ENCODE peak calls at places on chromosome 19, in six cellular contexts. A, Z, L, P, I and Q are unnamed samples.

GRCh38 chr19:54456423-54457373 is 6.9 kb downstream of the LENG9 start:
- DNase-seq in A (no peak), Z (no peak), I (no peak), P (no peak), L (no peak), Q (no peak)

GRCh38 chr19:2848625-2849024 is 7.3 kb downstream of the ZNF555 start:
- DNase-seq in Z (no peak), A (no peak), I (no peak), P (no peak), L (no peak), Q (no peak)

GRCh38 chr19:28019371-28019770 is 1193.6 kb downstream of the UQCRFS1 start:
- DNase-seq in I (no peak), L (no peak), A (no peak), P (no peak), Z (no peak), Q (no peak)

GRCh38 chr19:4083677-4084546 is 17.2 kb upstream of the ZBTB7A start:
- DNase-seq in P (no peak), L (no peak), I (peak), A (peak), Z (no peak), Q (no peak)

GRCh38 chr19:52923782-52924593 is 760 bp upstream of the ZNF888 start:
- DNase-seq in A (no peak), I (peak), Z (no peak), L (peak), P (no peak), Q (no peak)

GRCh38 chr19:50258918-50259372 is 55.5 kb downstream of the MYH14 start:
- DNase-seq in A (no peak), L (no peak), P (no peak), I (peak), Z (peak), Q (no peak)

GRCh38 chr19:41997121-41997850 is 3.3 kb upstream of the ATP1A3 start:
- DNase-seq in A (peak), Z (no peak), I (peak), L (no peak), P (no peak), Q (peak)

GRCh38 chr19:55105237-55105636 is 12.2 kb downstream of the PPP1R12C start:
- DNase-seq in Z (no peak), P (no peak), A (no peak), L (no peak), I (no peak), Q (no peak)

GRCh38 chr19:4571305-4571917 is 11.9 kb upstream of the SEMA6B start:
- DNase-seq in P (no peak), L (no peak), Z (no peak), A (no peak), I (no peak), Q (no peak)

GRCh38 chr19:14114854-14115253 is 2.7 kb downstream of the PRKACA start:
- DNase-seq in L (no peak), A (no peak), Z (no peak), P (no peak), I (peak), Q (no peak)

GRCh38 chr19:28523619-28524018 is 689.3 kb downstream of the UQCRFS1 start:
- DNase-seq in Z (no peak), I (no peak), L (no peak), P (no peak), A (no peak), Q (no peak)

GRCh38 chr19:1130801-1131717 is 27.3 kb downstream of the GPX4 start:
- DNase-seq in Z (no peak), L (no peak), I (no peak), P (no peak), A (no peak), Q (no peak)

GRCh38 chr19:38183227-38183914 is 40.7 kb downstream of the DPF1 start:
- DNase-seq in L (no peak), Z (peak), I (peak), A (no peak), P (no peak), Q (no peak)

GRCh38 chr19:13881231-13881691 is 4.3 kb downstream of the NANOS3 start:
- DNase-seq in L (peak), Z (peak), A (no peak), P (no peak), I (no peak), Q (no peak)

GRCh38 chr19:38675611-38676010 is 28.2 kb downstream of the ACTN4 start:
- DNase-seq in I (peak), Z (no peak), L (no peak), A (no peak), P (no peak), Q (no peak)

GRCh38 chr19:23758187-23759074 is at the start of gene ZNF681:
- DNase-seq in L (no peak), I (peak), P (peak), A (peak), Z (peak), Q (peak)

GRCh38 chr19:3179739-3180293 is 1.2 kb downstream of the S1PR4 start:
- DNase-seq in Z (no peak), L (no peak), A (no peak), P (no peak), I (no peak), Q (peak)

GRCh38 chr19:3159565-3159964 is 19.0 kb upstream of the S1PR4 start:
- DNase-seq in A (no peak), I (no peak), Z (no peak), P (no peak), L (no peak), Q (no peak)

GRCh38 chr19:4187313-4188122 is 5.0 kb downstream of the ANKRD24 start:
- DNase-seq in P (no peak), A (no peak), L (no peak), Z (no peak), I (no peak), Q (no peak)

GRCh38 chr19:52687658-52688057 is 47.2 kb downstream of the ZNF611 start:
- DNase-seq in I (no peak), Z (no peak), P (no peak), A (no peak), L (no peak), Q (no peak)

GRCh38 chr19:8323781-8324185 is 2.5 kb downstream of the RPS28 start:
- DNase-seq in Z (no peak), A (no peak), L (no peak), P (no peak), I (peak), Q (no peak)

GRCh38 chr19:15449620-15450527 is at the start of gene WIZ:
- DNase-seq in L (peak), P (no peak), I (peak), A (peak), Z (no peak), Q (peak)

GRCh38 chr19:3423183-3423829 is 56.9 kb downstream of the NFIC start:
- DNase-seq in P (no peak), I (peak), Z (no peak), A (no peak), L (no peak), Q (no peak)

GRCh38 chr19:16849168-16849567 is 20.0 kb downstream of the SIN3B start:
- DNase-seq in A (no peak), P (no peak), L (no peak), Z (no peak), I (no peak), Q (no peak)

GRCh38 chr19:51020988-51021651 is 1.6 kb upstream of the KLK10 start:
- DNase-seq in L (peak), I (peak), A (no peak), Z (no peak), P (no peak), Q (no peak)

GRCh38 chr19:34475026-34475974 is 6.3 kb upstream of the WTIP start:
- DNase-seq in I (no peak), P (no peak), L (no peak), A (no peak), Z (no peak), Q (no peak)

GRCh38 chr19:16825312-16826168 is 3.7 kb upstream of the SIN3B start:
- DNase-seq in A (no peak), Z (no peak), I (no peak), P (no peak), L (no peak), Q (no peak)

GRCh38 chr19:38425810-38426466 is at the start of gene RASGRP4:
- DNase-seq in P (no peak), I (peak), Z (no peak), A (peak), L (no peak), Q (peak)

GRCh38 chr19:1113278-1113985 is 9.6 kb downstream of the GPX4 start:
- DNase-seq in A (peak), I (peak), P (peak), Z (peak), L (peak), Q (peak)

GRCh38 chr19:46849610-46850009 is 1.0 kb downstream of the AP2S1 start:
- DNase-seq in P (no peak), Z (no peak), I (no peak), L (no peak), A (no peak), Q (no peak)

GRCh38 chr19:2612619-2613249 is 89.8 kb downstream of the GNG7 start:
- DNase-seq in L (no peak), Z (no peak), I (no peak), P (no peak), A (no peak), Q (no peak)

GRCh38 chr19:42409477-42409876 is 17.7 kb downstream of the LIPE start:
- DNase-seq in L (no peak), P (no peak), A (no peak), I (no peak), Z (no peak), Q (no peak)

GRCh38 chr19:23482829-23483228 is 87.6 kb upstream of the ZNF91 start:
- DNase-seq in A (no peak), L (no peak), Z (no peak), I (no peak), P (no peak), Q (no peak)

GRCh38 chr19:10805075-10805757 is 30.8 kb downstream of the TMED1 start:
- DNase-seq in Z (no peak), L (no peak), P (no peak), I (no peak), A (no peak), Q (no peak)

GRCh38 chr19:4425531-4425930 is 23.1 kb downstream of the CHAF1A start:
- DNase-seq in I (no peak), Z (no peak), A (no peak), L (no peak), P (no peak), Q (no peak)

GRCh38 chr19:30696514-30696913 is 324.3 kb downstream of the ZNF536 start:
- DNase-seq in Z (peak), P (no peak), A (peak), L (no peak), I (peak), Q (no peak)

GRCh38 chr19:30693179-30693578 is 321.0 kb downstream of the ZNF536 start:
- DNase-seq in P (no peak), L (no peak), Z (no peak), A (no peak), I (no peak), Q (no peak)

GRCh38 chr19:30694156-30694555 is 322.0 kb downstream of the ZNF536 start:
- DNase-seq in I (no peak), P (no peak), L (no peak), Z (no peak), A (no peak), Q (no peak)

GRCh38 chr19:30692517-30692870 is 320.3 kb downstream of the ZNF536 start:
- DNase-seq in I (no peak), A (no peak), L (no peak), Z (no peak), P (no peak), Q (no peak)

GRCh38 chr19:30695171-30695875 is 323.1 kb downstream of the ZNF536 start:
- DNase-seq in P (no peak), Z (no peak), A (no peak), I (peak), L (no peak), Q (no peak)
- TF ChIP-seq POLR2A in P (no peak), Z (no peak), A (no peak), I (no peak), L (no peak), Q (no peak)

DNA sequence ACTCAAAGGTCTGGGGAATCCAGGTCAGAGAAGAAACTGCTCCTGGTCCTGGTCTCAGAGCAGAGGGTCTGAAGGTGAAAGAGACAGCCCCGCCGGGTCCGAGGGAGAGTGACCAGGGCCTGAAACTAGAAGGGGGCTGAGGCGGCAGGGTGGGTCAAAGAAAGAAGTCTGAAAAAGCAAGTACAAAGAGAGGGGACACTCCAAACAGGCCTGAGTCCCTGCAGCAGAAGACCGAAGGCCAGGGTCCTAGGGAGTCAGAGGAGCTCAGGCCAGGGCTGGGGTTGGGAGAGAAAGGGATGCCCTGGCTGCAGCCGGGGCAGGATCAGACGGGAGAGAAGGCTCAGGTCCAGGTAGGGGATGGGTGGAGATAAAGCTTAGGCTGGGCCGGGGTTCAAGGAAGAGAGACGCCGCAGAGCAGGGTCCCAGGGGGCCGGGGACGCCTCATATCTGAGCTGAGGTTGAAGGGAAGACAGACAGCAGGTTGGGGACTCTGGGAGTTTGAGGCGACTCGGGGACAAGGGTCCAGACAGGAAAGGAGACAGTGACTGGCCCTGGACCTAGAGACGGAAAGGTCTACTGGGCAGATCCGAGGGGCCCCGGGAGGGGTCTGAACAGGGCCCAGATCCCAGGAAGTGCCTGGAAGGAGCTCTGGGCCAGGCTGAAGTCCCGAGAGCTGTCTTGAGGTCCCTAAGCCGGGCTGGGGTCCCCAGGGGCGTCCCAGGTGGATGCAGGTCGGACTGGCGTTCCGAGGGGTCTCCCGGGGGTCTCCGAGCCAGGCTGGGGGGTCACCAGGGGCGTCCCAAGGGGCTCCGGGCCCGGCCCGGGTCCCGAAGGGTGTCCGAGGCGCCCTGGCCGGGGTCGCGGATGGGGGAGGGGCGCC is 795 bp downstream of the MLLT1 start:
- DNase-seq in I (peak), L (no peak), P (no peak), A (no peak), Z (no peak), Q (no peak)
- TF ChIP-seq TAF1 in I (no peak), L (no peak), P (no peak), A (no peak), Z (no peak), Q (no peak)

GRCh38 chr19:43525836-43526771 is 897 bp downstream of the ETHE1 start:
- DNase-seq in P (no peak), A (no peak), L (no peak), I (no peak), Z (no peak), Q (no peak)

GRCh38 chr19:43524922-43525835 is 1.8 kb downstream of the ETHE1 start:
- DNase-seq in I (no peak), L (peak), A (no peak), P (peak), Z (no peak), Q (no peak)

GRCh38 chr19:43522929-43523328 is 4.1 kb downstream of the ETHE1 start:
- DNase-seq in L (no peak), Z (no peak), A (no peak), I (no peak), P (no peak), Q (no peak)

GRCh38 chr19:43527860-43528622 is 1.0 kb upstream of the ETHE1 start:
- DNase-seq in L (no peak), Z (no peak), A (no peak), I (no peak), P (no peak), Q (no peak)

DNA sequence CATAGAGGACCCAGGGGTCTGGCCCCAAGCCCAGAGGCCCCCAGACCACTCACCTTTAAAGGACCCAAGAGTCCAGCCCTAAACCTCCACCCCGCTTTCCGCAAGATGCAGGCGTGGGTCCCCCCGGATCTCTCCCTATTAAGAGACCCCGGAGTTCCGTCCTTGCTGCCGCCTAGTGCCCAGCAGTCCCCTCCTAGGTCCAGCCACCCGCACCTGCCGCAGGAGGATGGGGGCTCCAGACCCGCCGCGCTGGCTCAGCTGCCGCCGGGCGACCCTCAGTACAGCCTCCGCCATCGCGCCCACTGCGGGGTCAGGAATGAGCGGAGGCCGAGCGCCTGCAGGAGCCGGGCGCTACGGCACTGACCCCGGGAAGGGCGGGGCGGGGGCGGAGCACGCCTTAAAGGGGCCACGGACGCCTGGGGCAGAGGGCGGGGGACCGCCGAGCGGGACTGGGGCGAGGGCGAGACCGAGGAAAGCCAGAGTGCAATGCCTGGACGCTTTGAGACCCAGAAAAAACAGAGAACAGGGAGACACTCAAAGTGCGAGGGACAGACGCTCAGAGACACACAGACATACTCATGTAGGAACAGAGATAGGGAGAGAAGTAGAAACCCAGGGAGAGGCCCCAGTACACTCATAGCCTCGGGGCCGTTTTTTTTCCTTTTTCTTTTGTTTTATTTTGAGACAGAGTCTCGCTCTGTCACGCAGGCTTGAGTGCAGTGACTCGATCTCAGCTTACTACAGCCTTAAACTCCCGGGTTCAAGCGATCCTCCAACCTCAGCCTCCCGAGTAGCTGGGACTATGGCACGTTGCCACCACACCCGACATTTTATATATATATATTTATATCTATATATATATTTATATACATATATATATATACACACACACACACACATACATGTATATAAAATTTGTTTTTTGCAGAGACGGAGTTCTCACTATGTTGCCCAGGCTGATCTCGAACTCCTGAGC is at the start of gene ETHE1:
- DNase-seq in I (peak), Z (no peak), A (peak), L (peak), P (no peak), Q (peak)
- TF ChIP-seq POLR2A in I (peak), Z (peak), A (peak), L (peak), P (peak), Q (peak)

GRCh38 chr19:39867133-39867532 is 21.0 kb upstream of the FBL start:
- DNase-seq in Z (no peak), L (no peak), A (no peak), P (no peak), I (no peak), Q (no peak)

GRCh38 chr19:39865953-39866352 is 19.8 kb upstream of the FBL start:
- DNase-seq in A (no peak), I (no peak), P (no peak), L (no peak), Z (no peak), Q (no peak)

GRCh38 chr19:39870171-39870971 is 24.2 kb upstream of the FBL start:
- DNase-seq in P (no peak), I (no peak), Z (no peak), L (no peak), A (no peak), Q (no peak)

GRCh38 chr19:39865186-39865585 is 19.0 kb upstream of the FBL start:
- DNase-seq in L (no peak), A (no peak), Z (no peak), P (no peak), I (no peak), Q (no peak)

DNA sequence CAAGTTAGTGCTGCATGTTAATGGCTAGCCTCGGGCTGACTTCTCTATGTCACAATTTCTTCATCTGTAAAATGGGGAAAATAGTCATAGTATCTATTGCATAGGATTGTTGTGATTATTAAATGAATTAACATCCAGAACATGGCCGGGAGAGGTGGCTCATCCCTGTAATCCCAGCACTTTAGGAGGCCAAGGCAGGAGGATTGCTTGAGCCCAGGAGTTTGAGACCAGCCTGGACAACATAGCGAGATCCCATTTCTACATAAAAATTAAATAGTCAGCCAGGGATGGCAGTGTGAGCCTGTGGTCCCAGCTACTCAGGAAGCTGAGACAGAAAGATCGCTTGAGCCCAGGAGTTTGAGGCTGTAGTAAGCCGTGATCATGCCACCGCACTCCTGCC is 21.8 kb upstream of the FBL start:
- DNase-seq in A (no peak), Z (no peak), L (no peak), I (no peak), P (no peak), Q (no peak)
- TF ChIP-seq TAF1 in A (no peak), Z (no peak), L (no peak), I (no peak), P (no peak), Q (no peak)